ENCODE peak calls at places on chromosomes 6 and 20, in five cellular contexts. F, B, X, Q and S are unnamed samples.

GRCh38 chr6:143600821-143601220 is 76.9 kb upstream of the PHACTR2 start:
- DNase-seq in F (no peak), B (no peak), X (no peak), Q (no peak), S (no peak)

GRCh38 chr6:159169557-159170332 is 545 bp downstream of the FNDC1 start:
- DNase-seq in F (peak; percentile 30), B (peak; percentile 69), X (peak; percentile 29), Q (no peak), S (peak; percentile 27)

GRCh38 chr20:5703542-5704215 is 46.5 kb upstream of the SHLD1 start:
- DNase-seq in F (no peak), B (no peak), X (no peak), Q (no peak), S (no peak)

GRCh38 chr6:108914235-108915022 is 66.2 kb downstream of the ARMC2 start:
- DNase-seq in F (no peak), B (no peak), X (no peak), Q (peak; percentile 30), S (no peak)

GRCh38 chr6:12661690-12662089 is 54.9 kb upstream of the PHACTR1 start:
- DNase-seq in F (no peak), B (no peak), X (no peak), Q (no peak), S (no peak)

GRCh38 chr20:58717278-58718091 is 24.9 kb downstream of the NPEPL1 start:
- DNase-seq in F (no peak), B (peak; percentile 58), X (no peak), Q (peak; percentile 13), S (no peak)

GRCh38 chr6:28530777-28531176 is 5.1 kb downstream of the GPX5 start:
- DNase-seq in F (no peak), B (no peak), X (no peak), Q (no peak), S (no peak)

GRCh38 chr6:34001706-34002645 is 143.9 kb downstream of the GRM4 start:
- DNase-seq in F (no peak), B (no peak), X (no peak), Q (no peak), S (no peak)

GRCh38 chr20:59077705-59078104 is 35.1 kb upstream of the PRELID3B start:
- DNase-seq in F (no peak), B (no peak), X (no peak), Q (no peak), S (no peak)

GRCh38 chr6:146224449-146224848 is 195.6 kb downstream of the GRM1 start:
- DNase-seq in F (no peak), B (no peak), X (peak; percentile 12), Q (no peak), S (no peak)

GRCh38 chr20:31674895-31675827 is 37.4 kb downstream of the COX4I2 start:
- DNase-seq in F (peak; percentile 92), B (peak; percentile 79), X (peak; percentile 93), Q (peak; percentile 58), S (no peak)

GRCh38 chr6:170344631-170345576 is 38.3 kb downstream of the FAM120B start:
- DNase-seq in F (peak; percentile 71), B (no peak), X (peak; percentile 84), Q (no peak), S (no peak)

GRCh38 chr6:148990427-148990826 is 243.6 kb downstream of the UST start:
- DNase-seq in F (no peak), B (no peak), X (no peak), Q (no peak), S (no peak)

GRCh38 chr20:50789968-50790650 is 4.8 kb upstream of the BCAS4 start:
- DNase-seq in F (no peak), B (peak; percentile 56), X (no peak), Q (no peak), S (no peak)

GRCh38 chr20:50788868-50789125 is 6.1 kb upstream of the BCAS4 start:
- DNase-seq in F (no peak), B (peak; percentile 41), X (peak; percentile 52), Q (no peak), S (no peak)

GRCh38 chr20:50786703-50787102 is 8.2 kb upstream of the BCAS4 start:
- DNase-seq in F (no peak), B (peak; percentile 40), X (no peak), Q (no peak), S (no peak)

GRCh38 chr20:50787181-50787580 is 7.7 kb upstream of the BCAS4 start:
- DNase-seq in F (no peak), B (no peak), X (no peak), Q (no peak), S (no peak)

DNA sequence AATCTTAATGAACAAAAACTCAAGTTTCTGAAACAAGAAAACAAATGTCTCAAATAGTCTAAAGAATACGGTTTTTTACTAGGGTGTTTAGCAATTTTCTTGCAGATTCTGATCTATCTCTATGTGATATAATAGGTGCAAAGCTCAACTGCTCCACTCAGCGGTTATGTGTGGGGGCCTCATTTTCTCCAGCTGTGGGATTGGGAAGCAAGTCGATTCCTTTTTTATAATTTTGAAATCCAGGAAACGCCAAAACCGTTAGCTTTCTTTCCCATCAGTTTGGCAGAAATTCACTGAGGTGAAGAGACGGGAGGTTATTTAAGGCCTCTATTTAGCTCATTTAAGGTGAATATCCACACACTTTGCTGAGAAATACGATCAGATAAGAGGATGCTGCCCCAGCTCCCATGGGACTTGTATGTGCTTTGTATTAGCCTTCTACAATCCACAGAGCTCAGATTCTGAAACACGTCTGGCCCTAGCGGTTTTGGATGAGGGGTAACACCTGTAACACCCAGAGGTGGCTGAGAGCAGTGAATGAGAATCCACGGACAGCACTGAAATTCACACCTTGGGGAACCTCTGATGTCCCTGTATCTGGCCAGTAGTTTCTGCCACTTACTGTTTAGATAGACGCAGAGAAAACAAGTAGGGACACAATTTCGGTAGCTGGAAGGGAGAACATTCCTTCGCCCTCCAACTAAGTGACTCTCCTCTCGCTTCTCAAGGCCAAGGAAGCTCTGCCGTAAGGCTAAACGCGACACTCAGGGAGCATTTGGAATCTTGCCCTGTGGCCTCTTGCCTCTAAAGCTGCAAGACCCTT is 6.6 kb upstream of the BCAS4 start:
- DNase-seq in F (peak; percentile 72), B (peak; percentile 69), X (peak; percentile 82), Q (no peak), S (no peak)
- TF ChIP-seq CTCF in F (peak; percentile 57), B (no peak), X (peak; percentile 66), Q (no peak), S (peak; percentile 48)

GRCh38 chr6:131257104-131257503 is 121.8 kb downstream of the AKAP7 start:
- DNase-seq in F (no peak), B (no peak), X (no peak), Q (no peak), S (no peak)

GRCh38 chr6:131258010-131258652 is 122.9 kb downstream of the AKAP7 start:
- DNase-seq in F (no peak), B (no peak), X (no peak), Q (no peak), S (no peak)

GRCh38 chr6:131258816-131259476 is 123.7 kb downstream of the AKAP7 start:
- DNase-seq in F (no peak), B (no peak), X (peak; percentile 15), Q (no peak), S (no peak)

GRCh38 chr6:131265939-131266338 is 130.7 kb downstream of the AKAP7 start:
- DNase-seq in F (no peak), B (no peak), X (no peak), Q (no peak), S (no peak)

GRCh38 chr6:131262060-131262459 is 126.8 kb downstream of the AKAP7 start:
- DNase-seq in F (no peak), B (no peak), X (no peak), Q (no peak), S (no peak)
- TF ChIP-seq CTCF in F (no peak), B (no peak), X (peak; percentile 4), Q (no peak), S (no peak)

DNA sequence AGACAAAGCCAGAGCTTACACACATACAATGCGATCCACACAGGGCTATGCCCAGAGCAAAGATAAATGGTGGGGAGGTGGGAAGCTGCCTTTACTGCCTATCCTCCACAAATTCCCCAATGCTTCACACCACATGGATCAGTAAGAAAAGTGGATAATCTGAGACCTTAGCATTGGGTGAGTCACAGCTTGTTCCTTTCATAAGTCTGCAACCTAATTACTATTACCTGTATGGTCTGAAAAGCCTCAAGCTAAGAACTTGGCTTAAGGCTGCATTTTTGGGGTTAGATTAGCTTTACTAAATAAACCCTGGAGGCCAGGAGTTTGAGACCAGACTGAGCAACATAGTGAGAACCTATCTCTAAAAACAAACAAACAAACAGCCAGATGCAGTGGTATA is 66.0 kb upstream of the BTBD3 start:
- DNase-seq in F (no peak), B (no peak), X (no peak), Q (no peak), S (no peak)
- TF ChIP-seq CTCF in F (no peak), B (no peak), X (no peak), Q (no peak), S (no peak)

DNA sequence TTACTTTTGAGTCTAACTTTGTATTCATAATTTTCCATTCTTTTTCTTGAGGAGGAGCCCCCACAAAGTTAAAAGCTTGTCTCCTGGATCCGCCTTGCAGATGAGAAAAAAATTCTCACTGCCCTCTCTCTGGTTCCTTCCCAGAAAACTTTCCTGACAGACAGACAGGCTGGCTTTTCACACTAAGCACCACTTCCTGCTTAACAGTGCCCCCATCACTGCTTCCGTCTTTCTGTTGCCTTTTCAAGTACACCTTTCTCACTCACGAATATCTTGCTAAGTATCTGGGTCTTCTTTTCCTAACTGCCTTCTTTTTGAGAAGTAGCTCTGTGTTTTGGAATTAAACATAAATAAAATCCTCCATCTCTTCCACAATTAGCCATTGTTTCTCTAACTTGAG is 19.8 kb upstream of the LMBRD1 start:
- DNase-seq in F (no peak), B (no peak), X (no peak), Q (no peak), S (no peak)
- TF ChIP-seq CTCF in F (no peak), B (no peak), X (no peak), Q (no peak), S (no peak)

GRCh38 chr6:113122060-113122459 is 735.1 kb upstream of the MARCKS start:
- DNase-seq in F (peak; percentile 95), B (no peak), X (peak; percentile 91), Q (no peak), S (no peak)
- TF ChIP-seq CTCF in F (peak; percentile 41), B (no peak), X (peak; percentile 47), Q (no peak), S (no peak)

DNA sequence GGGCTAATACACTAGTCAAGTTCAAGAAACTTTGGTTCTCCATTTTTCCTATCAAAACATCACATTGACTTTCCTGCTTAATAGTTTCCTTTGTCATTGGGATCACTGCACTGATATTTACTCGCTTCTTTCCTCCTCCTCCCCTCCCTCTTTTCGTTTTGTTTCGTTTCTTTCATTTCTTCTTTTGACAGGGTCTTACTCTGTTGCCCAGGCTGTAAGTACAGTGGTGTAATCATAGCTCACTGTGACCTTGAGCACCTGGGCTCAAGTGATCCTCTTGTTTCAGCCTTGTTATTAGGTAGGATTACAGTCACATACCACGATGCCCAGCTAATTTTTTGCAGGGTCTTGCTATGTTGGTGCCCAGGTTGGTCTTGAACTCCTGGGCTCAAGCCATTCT is 12.3 kb downstream of the PAQR8 start:
- DNase-seq in F (no peak), B (no peak), X (no peak), Q (no peak), S (no peak)
- TF ChIP-seq CTCF in F (no peak), B (no peak), X (no peak), Q (no peak), S (no peak)